ENCODE peak calls at places on chromosomes 16 and 17, in four cellular contexts. D is AG09309, T is keratinocyte, U is foreskin keratinocyte. Z is an unnamed sample.

GRCh38 chr17:78592991-78593329 is 15.8 kb upstream of the DNAH17 start:
- DNase-seq in D (no peak), T (no peak), U (no peak), Z (no peak)

GRCh38 chr17:16872836-16873653 is 98.9 kb downstream of the TNFRSF13B start:
- DNase-seq in D (no peak), T (no peak), U (no peak), Z (no peak)

GRCh38 chr16:2842340-2843000 is 12.4 kb downstream of the ZG16B start:
- DNase-seq in D (no peak), T (no peak), U (no peak), Z (no peak)

GRCh38 chr17:42422412-42422957 is 571 bp downstream of the CAVIN1 start:
- DNase-seq in D (no peak), T (no peak), U (peak), Z (no peak)

GRCh38 chr17:75044716-75045115 is 2.1 kb downstream of the ATP5PD start:
- DNase-seq in D (no peak), T (no peak), U (no peak), Z (no peak)

GRCh38 chr16:65002265-65002664 is 119.6 kb downstream of the CDH11 start:
- DNase-seq in D (peak), T (no peak), U (no peak), Z (no peak)

GRCh38 chr16:27775254-27775653 is 225.3 kb downstream of the KATNIP start:
- DNase-seq in D (no peak), T (no peak), U (no peak), Z (no peak)

GRCh38 chr17:12021604-12022003 is 927 bp downstream of the MAP2K4 start:
- DNase-seq in D (no peak), T (no peak), U (no peak), Z (no peak)

GRCh38 chr17:41009301-41009760 is 403 bp upstream of the KRTAP3-1 start:
- DNase-seq in D (no peak), T (no peak), U (no peak), Z (no peak)

GRCh38 chr16:80938035-80938927 is 68.4 kb downstream of the CMC2 start:
- DNase-seq in D (peak), T (peak), U (peak), Z (peak)

GRCh38 chr16:12455287-12455798 is 348.3 kb downstream of the CPPED1 start:
- DNase-seq in D (no peak), T (no peak), U (peak), Z (no peak)

GRCh38 chr16:19137201-19137601 is 23.4 kb downstream of the ITPRIPL2 start:
- DNase-seq in D (no peak), T (no peak), U (no peak), Z (no peak)

GRCh38 chr16:4847774-4848587 is 700 bp downstream of the UBN1 start:
- DNase-seq in D (peak), T (no peak), U (peak), Z (no peak)

GRCh38 chr17:35448214-35448898 is at the start of gene SLFN13:
- DNase-seq in D (no peak), T (peak), U (peak), Z (no peak)

GRCh38 chr17:77281904-77282367 is 141.2 kb downstream of the SEC14L1 start:
- DNase-seq in D (no peak), T (no peak), U (peak), Z (no peak)

GRCh38 chr17:48244121-48244711 is 136.7 kb downstream of the SNX11 start:
- DNase-seq in D (no peak), T (no peak), U (peak), Z (no peak)

GRCh38 chr16:89602273-89602951 is 11.0 kb upstream of the DPEP1 start:
- DNase-seq in D (peak), T (no peak), U (peak), Z (peak)

GRCh38 chr16:69143116-69143515 is 10.7 kb downstream of the UTP4 start:
- DNase-seq in D (no peak), T (no peak), U (no peak), Z (no peak)

GRCh38 chr16:82735696-82736095 is 108.9 kb downstream of the CDH13 start:
- DNase-seq in D (peak), T (no peak), U (no peak), Z (no peak)

GRCh38 chr16:54517181-54517580 is 230.6 kb upstream of the IRX3 start:
- DNase-seq in D (no peak), T (no peak), U (no peak), Z (no peak)

GRCh38 chr16:66346221-66346620 is 20.3 kb upstream of the CDH5 start:
- DNase-seq in D (no peak), T (no peak), U (no peak), Z (no peak)

GRCh38 chr17:58060596-58061191 is 22.5 kb upstream of the DYNLL2 start:
- DNase-seq in D (no peak), T (no peak), U (peak), Z (no peak)

GRCh38 chr16:66135376-66135775 is 231.1 kb upstream of the CDH5 start:
- DNase-seq in D (no peak), T (no peak), U (no peak), Z (no peak)

GRCh38 chr16:57852189-57852588 is 49.9 kb upstream of the KIFC3 start:
- DNase-seq in D (no peak), T (no peak), U (no peak), Z (no peak)

GRCh38 chr17:74361613-74362391 is at the start of gene BTBD17:
- DNase-seq in D (no peak), T (no peak), U (no peak), Z (no peak)

GRCh38 chr16:49532873-49533272 is 159.3 kb downstream of the C16orf78 start:
- DNase-seq in D (no peak), T (no peak), U (no peak), Z (no peak)

GRCh38 chr16:64012166-64012565 is 1109.7 kb downstream of the CDH11 start:
- DNase-seq in D (peak), T (no peak), U (peak), Z (no peak)

GRCh38 chr16:19809693-19810092 is 75.0 kb downstream of the GPRC5B start:
- DNase-seq in D (no peak), T (no peak), U (no peak), Z (no peak)

GRCh38 chr16:83980794-83981193 is 12.8 kb downstream of the NECAB2 start:
- DNase-seq in D (no peak), T (no peak), U (no peak), Z (no peak)

GRCh38 chr17:9872852-9873251 is 32.2 kb downstream of the RCVRN start:
- DNase-seq in D (no peak), T (no peak), U (no peak), Z (no peak)

GRCh38 chr16:20515580-20516179 is 60.5 kb downstream of the ACSM2B start:
- DNase-seq in D (no peak), T (no peak), U (no peak), Z (no peak)

GRCh38 chr16:27053996-27054395 is 12.7 kb upstream of the C16orf82 start:
- DNase-seq in D (no peak), T (no peak), U (no peak), Z (no peak)